ENCODE peak calls at places on chromosomes 2 and 18, in ten cellular contexts. X is IMR-90, V is GM12892, J is right lobe of liver, Q is breast epithelium, S is suprapubic skin, Z is thyroid gland, O is HCT116, K is NB4, Y is body of pancreas. T is an unnamed sample.

GRCh38 chr18:11021477-11021876 is 127.9 kb downstream of the PIEZO2 start:
- DNase-seq in X (no peak), V (no peak), J (no peak), Q (no peak), S (no peak), Z (no peak), O (no peak), K (no peak), Y (no peak), T (no peak)

GRCh38 chr2:112121682-112122254 is 16.4 kb upstream of the FBLN7 start:
- DNase-seq in X (peak; percentile 66), V (no peak), J (no peak), Q (no peak), S (no peak), Z (peak; percentile 49), O (peak; percentile 26), K (peak; percentile 71), Y (peak; percentile 59), T (no peak)

GRCh38 chr2:213034578-213034977 is 116.8 kb downstream of the IKZF2 start:
- DNase-seq in X (no peak), V (no peak), J (no peak), Q (no peak), S (no peak), Z (no peak), O (no peak), K (no peak), Y (no peak), T (no peak)

GRCh38 chr2:142323206-142323605 is 192.4 kb upstream of the LRP1B start:
- DNase-seq in X (no peak), V (no peak), J (no peak), Q (no peak), S (no peak), Z (no peak), O (no peak), K (no peak), Y (no peak), T (no peak)

GRCh38 chr2:8719528-8719927 is 37.7 kb downstream of the ID2 start:
- DNase-seq in X (no peak), V (no peak), J (no peak), Q (no peak), S (no peak), Z (no peak), O (no peak), K (no peak), Y (peak; percentile 9), T (no peak)

GRCh38 chr18:23231340-23232021 is 96.2 kb downstream of the CABLES1 start:
- DNase-seq in X (peak; percentile 92), V (peak; percentile 59), J (no peak), Q (no peak), S (peak; percentile 92), Z (peak; percentile 26), O (no peak), K (peak; percentile 98), Y (peak; percentile 74), T (no peak)

GRCh38 chr2:186683341-186683740 is 10.5 kb upstream of the FAM171B start:
- DNase-seq in X (peak; percentile 26), V (no peak), J (no peak), Q (no peak), S (no peak), Z (no peak), O (no peak), K (no peak), Y (no peak), T (no peak)

GRCh38 chr18:46040747-46041104 is 31.3 kb downstream of the PSTPIP2 start:
- DNase-seq in X (no peak), V (no peak), J (no peak), Q (no peak), S (no peak), Z (no peak), O (no peak), K (peak; percentile 12), Y (peak; percentile 6), T (no peak)

GRCh38 chr2:38668787-38669479 is 3.0 kb downstream of the GALM start:
- DNase-seq in X (no peak), V (no peak), J (no peak), Q (peak; percentile 33), S (no peak), Z (no peak), O (no peak), K (no peak), Y (no peak), T (no peak)

GRCh38 chr2:38668092-38668491 is 2.2 kb downstream of the GALM start:
- DNase-seq in X (no peak), V (no peak), J (no peak), Q (peak; percentile 12), S (no peak), Z (no peak), O (no peak), K (no peak), Y (no peak), T (no peak)

GRCh38 chr2:38666578-38666926 is 638 bp downstream of the GALM start:
- DNase-seq in X (peak; percentile 32), V (no peak), J (no peak), Q (no peak), S (no peak), Z (peak; percentile 31), O (no peak), K (peak; percentile 65), Y (peak; percentile 31), T (no peak)

GRCh38 chr2:38661306-38661705 is 4.6 kb upstream of the GALM start:
- DNase-seq in X (peak; percentile 69), V (no peak), J (no peak), Q (no peak), S (no peak), Z (no peak), O (no peak), K (no peak), Y (no peak), T (no peak)

DNA sequence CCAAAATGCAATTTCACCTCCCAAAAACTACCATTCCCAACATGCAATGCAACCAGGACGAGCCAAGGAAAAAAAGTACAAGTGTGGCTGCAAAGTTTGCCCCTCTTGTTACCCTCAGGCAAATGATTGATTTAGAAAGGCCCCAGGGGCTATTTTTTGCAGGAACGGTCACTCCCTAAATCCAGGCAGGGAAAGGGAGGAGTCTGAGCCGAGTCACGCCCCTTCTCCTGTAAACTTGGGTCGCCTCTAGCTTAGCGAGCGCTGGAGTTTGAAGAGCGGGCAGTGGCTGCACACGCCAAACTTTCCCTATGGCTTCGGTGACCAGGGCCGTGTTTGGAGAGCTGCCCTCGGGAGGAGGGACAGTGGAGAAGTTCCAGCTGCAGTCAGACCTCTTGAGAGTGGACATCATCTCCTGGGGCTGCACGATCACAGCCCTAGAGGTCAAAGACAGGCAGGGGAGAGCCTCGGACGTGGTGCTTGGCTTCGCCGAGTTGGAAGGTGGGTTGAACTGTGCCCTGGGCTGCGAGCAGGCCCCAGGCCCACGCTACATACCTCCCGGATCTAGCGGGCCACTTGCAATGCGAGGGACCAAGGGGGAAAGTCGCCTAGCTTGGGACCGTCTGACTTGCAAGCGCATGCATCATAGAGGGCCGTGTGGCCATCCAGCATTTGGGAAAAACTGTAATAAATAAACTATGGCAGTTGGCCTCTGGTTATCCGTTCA is at the start of gene GALM:
- DNase-seq in X (peak; percentile 96), V (no peak), J (peak; percentile 89), Q (peak; percentile 73), S (peak; percentile 89), Z (peak; percentile 92), O (peak; percentile 92), K (peak; percentile 97), Y (peak; percentile 94), T (peak; percentile 55)
- TF ChIP-seq POLR2A in X (no peak), V (no peak), J (peak; percentile 90), Q (no peak), S (no peak), Z (peak; percentile 88), O (peak; percentile 62), K (peak; percentile 60), Y (peak; percentile 82), T (no peak)

GRCh38 chr18:7668392-7668791 is 101.3 kb downstream of the PTPRM start:
- DNase-seq in X (no peak), V (no peak), J (no peak), Q (no peak), S (no peak), Z (no peak), O (no peak), K (no peak), Y (no peak), T (peak; percentile 6)

GRCh38 chr18:7662866-7663265 is 95.8 kb downstream of the PTPRM start:
- DNase-seq in X (no peak), V (no peak), J (no peak), Q (no peak), S (no peak), Z (peak; percentile 28), O (no peak), K (no peak), Y (no peak), T (no peak)

GRCh38 chr18:7664024-7664312 is 96.9 kb downstream of the PTPRM start:
- DNase-seq in X (no peak), V (no peak), J (no peak), Q (no peak), S (no peak), Z (no peak), O (no peak), K (no peak), Y (no peak), T (no peak)

GRCh38 chr18:7663305-7664023 is 96.3 kb downstream of the PTPRM start:
- DNase-seq in X (no peak), V (no peak), J (no peak), Q (no peak), S (no peak), Z (peak; percentile 62), O (no peak), K (peak; percentile 8), Y (no peak), T (no peak)

GRCh38 chr18:7666195-7666776 is 99.2 kb downstream of the PTPRM start:
- DNase-seq in X (no peak), V (no peak), J (no peak), Q (no peak), S (no peak), Z (no peak), O (no peak), K (no peak), Y (no peak), T (no peak)
- TF ChIP-seq POLR2A in X (no peak), V (no peak), J (no peak), Q (no peak), S (no peak), Z (no peak), O (no peak), K (no peak), Y (no peak), T (no peak)

DNA sequence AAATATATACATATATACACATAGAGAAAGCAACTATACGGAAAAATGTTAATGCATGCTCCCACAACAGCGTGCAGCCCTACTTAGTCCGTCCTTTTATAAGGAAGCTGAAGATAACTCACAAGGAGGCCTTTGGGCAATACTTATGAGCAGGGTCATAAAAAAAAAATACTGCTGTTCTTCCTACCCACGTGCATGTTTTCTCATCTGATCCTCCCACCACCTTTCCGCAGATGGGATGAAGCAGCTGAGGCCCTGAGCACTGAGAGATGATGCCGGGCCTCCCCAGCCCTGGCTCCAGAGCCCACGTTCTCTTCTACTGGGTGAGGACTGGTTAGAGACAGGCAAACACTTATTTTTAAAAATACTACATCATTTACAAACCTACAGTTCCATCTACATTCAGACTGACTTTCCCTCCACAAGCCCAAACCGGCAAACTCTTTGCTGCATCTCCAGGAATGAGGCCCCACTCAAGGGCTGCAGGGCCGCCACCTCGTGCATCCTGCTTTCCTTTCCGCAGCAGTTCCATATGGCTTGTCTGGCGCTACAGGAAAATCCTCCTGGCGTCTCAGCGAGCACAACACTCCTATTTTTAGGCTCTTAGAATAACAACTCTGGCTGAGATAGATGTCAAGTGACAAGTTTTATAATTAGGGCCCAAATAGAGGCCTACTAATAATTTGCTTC is 41.6 kb downstream of the TBC1D8 start:
- DNase-seq in X (no peak), V (no peak), J (no peak), Q (no peak), S (no peak), Z (no peak), O (no peak), K (peak; percentile 22), Y (no peak), T (no peak)
- TF ChIP-seq POLR2A in X (no peak), V (no peak), J (no peak), Q (no peak), S (no peak), Z (no peak), O (no peak), K (no peak), Y (no peak), T (no peak)

GRCh38 chr2:113186421-113186820 is 12.7 kb downstream of the PSD4 start:
- DNase-seq in X (no peak), V (no peak), J (peak; percentile 31), Q (no peak), S (no peak), Z (no peak), O (no peak), K (no peak), Y (no peak), T (no peak)

GRCh38 chr2:113187771-113188170 is 14.0 kb downstream of the PSD4 start:
- DNase-seq in X (no peak), V (no peak), J (no peak), Q (no peak), S (no peak), Z (no peak), O (no peak), K (peak; percentile 61), Y (no peak), T (no peak)

GRCh38 chr2:113184531-113185230 is 10.9 kb downstream of the PSD4 start:
- DNase-seq in X (no peak), V (no peak), J (peak; percentile 50), Q (no peak), S (no peak), Z (no peak), O (no peak), K (no peak), Y (no peak), T (no peak)

GRCh38 chr2:113183703-113184102 is 9.9 kb downstream of the PSD4 start:
- DNase-seq in X (no peak), V (no peak), J (no peak), Q (no peak), S (no peak), Z (no peak), O (no peak), K (no peak), Y (no peak), T (no peak)

GRCh38 chr2:113185643-113186315 is 12.0 kb downstream of the PSD4 start:
- DNase-seq in X (no peak), V (no peak), J (peak; percentile 95), Q (no peak), S (no peak), Z (peak; percentile 98), O (no peak), K (no peak), Y (peak; percentile 73), T (peak; percentile 49)
- TF ChIP-seq POLR2A in X (no peak), V (no peak), J (no peak), Q (no peak), S (no peak), Z (no peak), O (no peak), K (no peak), Y (no peak), T (no peak)

T was measured in H54.